ENCODE peak calls at places on chromosomes 3 and 15, in six cellular contexts. One of them, this sample, is unnamed.

GRCh38 chr3:43759297-43759782 is 68.6 kb downstream of the ABHD5 start:
- DNase-seq in kidney: peak; percentile 83
- DNase-seq in uterus: no peak
- DNase-seq in CD8-positive, alpha-beta T cell: no peak
- DNase-seq in PC-3: peak; percentile 83
- DNase-seq in Peyer's patch: no peak
- DNase-seq in this sample: no peak

GRCh38 chr3:55467099-55467498 is 20.0 kb downstream of the WNT5A start:
- DNase-seq in uterus: no peak
- DNase-seq in PC-3: no peak
- DNase-seq in Peyer's patch: no peak
- DNase-seq in CD8-positive, alpha-beta T cell: no peak
- DNase-seq in kidney: no peak
- DNase-seq in this sample: no peak

GRCh38 chr15:89492111-89492641 is 4.2 kb downstream of the RHCG start:
- DNase-seq in uterus: no peak
- DNase-seq in kidney: no peak
- DNase-seq in PC-3: peak; percentile 41
- DNase-seq in CD8-positive, alpha-beta T cell: no peak
- DNase-seq in Peyer's patch: no peak
- DNase-seq in this sample: no peak

GRCh38 chr3:151962891-151963290 is 89.4 kb downstream of the SUCNR1 start:
- DNase-seq in CD8-positive, alpha-beta T cell: no peak
- DNase-seq in PC-3: no peak
- DNase-seq in Peyer's patch: no peak
- DNase-seq in uterus: no peak
- DNase-seq in kidney: no peak
- DNase-seq in this sample: no peak

GRCh38 chr3:99929409-99930139 is 111.9 kb downstream of the CMSS1 start:
- DNase-seq in PC-3: peak; percentile 53
- DNase-seq in uterus: peak; percentile 75
- DNase-seq in CD8-positive, alpha-beta T cell: no peak
- DNase-seq in Peyer's patch: no peak
- DNase-seq in kidney: no peak
- DNase-seq in this sample: no peak

GRCh38 chr3:78610462-78611125 is 1157.2 kb downstream of the ROBO1 start:
- DNase-seq in PC-3: no peak
- DNase-seq in Peyer's patch: no peak
- DNase-seq in uterus: no peak
- DNase-seq in kidney: no peak
- DNase-seq in CD8-positive, alpha-beta T cell: no peak
- DNase-seq in this sample: no peak

GRCh38 chr3:135215516-135215915 is 420.5 kb downstream of the EPHB1 start:
- DNase-seq in PC-3: no peak
- DNase-seq in CD8-positive, alpha-beta T cell: no peak
- DNase-seq in Peyer's patch: no peak
- DNase-seq in uterus: no peak
- DNase-seq in kidney: no peak
- DNase-seq in this sample: no peak

GRCh38 chr3:192916455-192917257 is 1.0 kb downstream of the MB21D2 start:
- DNase-seq in PC-3: peak; percentile 72
- DNase-seq in kidney: peak; percentile 88
- DNase-seq in Peyer's patch: peak; percentile 36
- DNase-seq in CD8-positive, alpha-beta T cell: no peak
- DNase-seq in uterus: peak; percentile 50
- DNase-seq in this sample: no peak

GRCh38 chr15:73927476-73928240 is 1.4 kb downstream of the LOXL1 start:
- DNase-seq in Peyer's patch: peak; percentile 66
- DNase-seq in CD8-positive, alpha-beta T cell: peak; percentile 56
- DNase-seq in uterus: peak; percentile 54
- DNase-seq in kidney: peak; percentile 89
- DNase-seq in PC-3: peak; percentile 78
- DNase-seq in this sample: no peak

GRCh38 chr3:51389423-51390183 is 1.5 kb upstream of the RBM15B start:
- DNase-seq in uterus: no peak
- DNase-seq in kidney: peak; percentile 78
- DNase-seq in CD8-positive, alpha-beta T cell: no peak
- DNase-seq in Peyer's patch: peak; percentile 59
- DNase-seq in PC-3: peak; percentile 34
- DNase-seq in this sample: no peak

GRCh38 chr3:52056521-52056967 is at the start of gene DUSP7:
- DNase-seq in kidney: peak; percentile 90
- DNase-seq in Peyer's patch: peak; percentile 67
- DNase-seq in CD8-positive, alpha-beta T cell: peak; percentile 18
- DNase-seq in uterus: peak; percentile 52
- DNase-seq in PC-3: peak; percentile 82
- DNase-seq in this sample: no peak

GRCh38 chr3:159751141-159751540 is 237.5 kb upstream of the IL12A start:
- DNase-seq in kidney: no peak
- DNase-seq in CD8-positive, alpha-beta T cell: no peak
- DNase-seq in PC-3: no peak
- DNase-seq in uterus: no peak
- DNase-seq in Peyer's patch: no peak
- DNase-seq in this sample: no peak

GRCh38 chr15:64527263-64527984 is 67.0 kb downstream of the ZNF609 start:
- DNase-seq in Peyer's patch: no peak
- DNase-seq in kidney: no peak
- DNase-seq in CD8-positive, alpha-beta T cell: no peak
- DNase-seq in PC-3: peak; percentile 17
- DNase-seq in uterus: no peak
- DNase-seq in this sample: no peak

GRCh38 chr15:31151301-31152233 is 50.0 kb upstream of the TRPM1 start:
- DNase-seq in kidney: no peak
- DNase-seq in CD8-positive, alpha-beta T cell: no peak
- DNase-seq in PC-3: no peak
- DNase-seq in Peyer's patch: no peak
- DNase-seq in uterus: no peak
- DNase-seq in this sample: no peak

GRCh38 chr3:114319453-114319852 is 25.6 kb downstream of the TIGIT start:
- DNase-seq in CD8-positive, alpha-beta T cell: no peak
- DNase-seq in kidney: no peak
- DNase-seq in PC-3: peak; percentile 66
- DNase-seq in uterus: no peak
- DNase-seq in Peyer's patch: no peak
- DNase-seq in this sample: no peak

DNA sequence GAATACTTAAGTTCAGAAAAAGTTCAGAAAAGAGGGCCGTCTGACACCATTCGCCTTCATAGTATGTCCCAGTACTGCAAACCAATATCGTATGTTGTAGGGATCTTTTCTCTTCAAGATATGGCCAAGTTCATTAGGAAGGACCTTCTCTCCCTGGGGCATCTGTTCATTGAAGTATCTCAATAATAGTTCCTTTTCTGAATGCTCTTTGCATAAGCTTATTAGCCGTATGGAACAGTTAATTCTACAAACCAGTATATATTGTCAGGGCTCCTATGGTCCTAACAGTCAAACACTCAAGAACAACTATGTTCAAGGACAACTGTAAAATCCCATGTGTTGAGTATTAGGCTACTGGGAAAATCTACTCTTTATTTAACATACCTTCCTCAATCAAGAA is 203.1 kb downstream of the KLHL25 start:
- DNase-seq in PC-3: no peak
- DNase-seq in kidney: no peak
- DNase-seq in Peyer's patch: no peak
- DNase-seq in uterus: no peak
- DNase-seq in CD8-positive, alpha-beta T cell: no peak
- DNase-seq in this sample: no peak
- H3K27ac ChIP-seq in PC-3: peak overlapping the region; percentile 96
- H3K27ac ChIP-seq in kidney: no peak overlapping the region
- H3K27ac ChIP-seq in Peyer's patch: no peak overlapping the region
- H3K27ac ChIP-seq in uterus: peak overlapping the region; percentile 71
- H3K27ac ChIP-seq in CD8-positive, alpha-beta T cell: no peak overlapping the region
- H3K27ac ChIP-seq in this sample: no peak overlapping the region

GRCh38 chr3:46974421-46975227 is 1.9 kb downstream of the CCDC12 start:
- DNase-seq in CD8-positive, alpha-beta T cell: no peak
- DNase-seq in PC-3: no peak
- DNase-seq in uterus: no peak
- DNase-seq in Peyer's patch: no peak
- DNase-seq in kidney: no peak
- DNase-seq in this sample: no peak
- H3K4me3 ChIP-seq in CD8-positive, alpha-beta T cell: no peak overlapping the region
- H3K4me3 ChIP-seq in PC-3: peak overlapping the region; percentile 87
- H3K4me3 ChIP-seq in uterus: no peak overlapping the region
- H3K4me3 ChIP-seq in Peyer's patch: peak overlapping the region; percentile 72
- H3K4me3 ChIP-seq in kidney: peak overlapping the region; percentile 38
- H3K4me3 ChIP-seq in this sample: peak overlapping the region; percentile 99

GRCh38 chr3:161332792-161333191 is 38.5 kb downstream of the SPTSSB start:
- DNase-seq in kidney: no peak
- DNase-seq in CD8-positive, alpha-beta T cell: no peak
- DNase-seq in PC-3: peak; percentile 83
- DNase-seq in uterus: no peak
- DNase-seq in Peyer's patch: no peak
- DNase-seq in this sample: no peak
- H3K9me3 ChIP-seq in kidney: no peaks in the 10 kb centered on the region
- H3K9me3 ChIP-seq in CD8-positive, alpha-beta T cell: no peaks in the 10 kb centered on the region
- H3K9me3 ChIP-seq in PC-3: no peaks in the 10 kb centered on the region
- H3K9me3 ChIP-seq in uterus: no peaks in the 10 kb centered on the region
- H3K9me3 ChIP-seq in Peyer's patch: no peaks in the 10 kb centered on the region
- H3K9me3 ChIP-seq in this sample: no peaks in the 10 kb centered on the region

GRCh38 chr3:154718716-154719115 is 288.7 kb upstream of the GPR149 start:
- DNase-seq in Peyer's patch: no peak
- DNase-seq in uterus: no peak
- DNase-seq in CD8-positive, alpha-beta T cell: no peak
- DNase-seq in PC-3: no peak
- DNase-seq in kidney: no peak
- DNase-seq in this sample: no peak

GRCh38 chr3:154716170-154716569 is 286.2 kb upstream of the GPR149 start:
- DNase-seq in PC-3: no peak
- DNase-seq in uterus: no peak
- DNase-seq in CD8-positive, alpha-beta T cell: no peak
- DNase-seq in kidney: no peak
- DNase-seq in Peyer's patch: no peak
- DNase-seq in this sample: no peak

DNA sequence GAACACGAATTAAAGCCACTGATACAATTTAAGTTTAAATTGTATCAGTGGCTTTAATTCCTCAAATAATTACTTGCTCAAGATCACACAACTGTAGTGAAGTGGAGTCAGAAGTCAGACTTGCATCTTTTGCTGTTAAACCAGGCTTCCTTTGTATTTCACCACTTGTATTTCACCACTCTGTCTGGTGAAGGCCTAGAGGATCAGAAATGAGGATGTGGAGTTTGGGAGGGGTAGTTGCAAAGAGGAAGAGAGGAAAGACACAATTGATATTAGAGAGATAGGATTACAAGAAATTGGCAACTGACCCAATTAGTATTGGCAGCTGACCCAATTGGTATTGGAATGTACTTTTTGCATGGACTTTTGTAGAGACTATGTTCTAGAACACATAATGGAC is 288.1 kb upstream of the GPR149 start:
- DNase-seq in Peyer's patch: no peak
- DNase-seq in CD8-positive, alpha-beta T cell: no peak
- DNase-seq in PC-3: no peak
- DNase-seq in uterus: no peak
- DNase-seq in kidney: no peak
- DNase-seq in this sample: no peak
- H3K27ac ChIP-seq in Peyer's patch: no peak overlapping the region
- H3K27ac ChIP-seq in CD8-positive, alpha-beta T cell: no peak overlapping the region
- H3K27ac ChIP-seq in PC-3: no peak overlapping the region
- H3K27ac ChIP-seq in uterus: no peak overlapping the region
- H3K27ac ChIP-seq in kidney: no peak overlapping the region
- H3K27ac ChIP-seq in this sample: no peak overlapping the region

This sample was measured in thoracic aorta.